ENCODE peak calls at places on chromosomes 16 and 17, in eight cellular contexts. O is stimulated activated CD4-positive, alpha-beta T cell treated with anti-CD3 and anti-CD28 coated beads, TNF-alpha, amount 100 ng/mL, for 48 hours; G is activated naive CD4-positive, alpha-beta T cell treated with Interleukin-2 at 50 U/mL for 16 hours; F is NCI-H69; N is GOT3; E is C1 segment of cervical spinal cord; J is HFF-Myc; M is bronchial epithelial cell. I is an unnamed sample.

GRCh38 chr17:45733781-45734180 is 50.3 kb upstream of the CRHR1 start:
- DNase-seq in F (no peak), J (no peak), E (no peak), G (no peak), O (no peak), M (no peak), N (no peak), I (no peak)

GRCh38 chr17:35560703-35561102 is at the start of gene SLFN14:
- DNase-seq in M (no peak), E (no peak), N (no peak), F (no peak), J (no peak), G (no peak), O (no peak), I (peak; percentile 96)

GRCh38 chr16:73116576-73116975 is 68.6 kb upstream of the ZFHX3 start:
- DNase-seq in M (no peak), O (no peak), E (no peak), J (no peak), N (no peak), G (no peak), F (no peak), I (no peak)

GRCh38 chr16:49464093-49464492 is 90.5 kb downstream of the C16orf78 start:
- DNase-seq in O (no peak), G (no peak), E (no peak), J (no peak), N (no peak), F (no peak), M (no peak), I (no peak)

GRCh38 chr16:66569827-66570405 is 3.7 kb downstream of the CMTM1 start:
- DNase-seq in O (no peak), E (no peak), G (no peak), J (no peak), F (no peak), M (peak; percentile 84), N (no peak), I (no peak)

GRCh38 chr17:42071810-42072209 is 21.4 kb upstream of the C17orf113 start:
- DNase-seq in F (peak; percentile 39), N (no peak), E (no peak), G (no peak), O (no peak), J (no peak), M (no peak), I (no peak)

GRCh38 chr16:77336637-77337036 is 98.2 kb downstream of the ADAMTS18 start:
- DNase-seq in M (no peak), N (no peak), G (no peak), E (no peak), O (no peak), J (no peak), F (peak; percentile 69), I (no peak)

GRCh38 chr17:77375526-77375916 is 234.8 kb downstream of the SEC14L1 start:
- DNase-seq in J (no peak), E (no peak), O (no peak), F (peak; percentile 78), M (no peak), G (no peak), N (no peak), I (no peak)

GRCh38 chr17:31875081-31875480 is 16.0 kb upstream of the COPRS start:
- DNase-seq in G (no peak), E (no peak), M (no peak), F (no peak), N (no peak), J (no peak), O (no peak), I (no peak)

GRCh38 chr17:234163-235047 is 53.0 kb upstream of the DOC2B start:
- DNase-seq in O (no peak), F (no peak), N (no peak), G (no peak), E (no peak), M (no peak), J (no peak), I (no peak)

GRCh38 chr17:76370261-76370993 is 14.0 kb upstream of the SPHK1 start:
- DNase-seq in E (no peak), N (peak; percentile 56), J (peak; percentile 90), F (no peak), G (no peak), M (peak; percentile 93), O (no peak), I (no peak)

GRCh38 chr16:87172632-87173031 is 144.6 kb downstream of the C16orf95 start:
- DNase-seq in G (no peak), N (no peak), E (no peak), O (no peak), J (no peak), M (no peak), F (no peak), I (no peak)

GRCh38 chr17:50272711-50273653 is 1.3 kb upstream of the TMEM92 start:
- DNase-seq in E (peak; percentile 24), J (no peak), F (peak; percentile 71), O (no peak), N (no peak), M (no peak), G (peak; percentile 57), I (no peak)

GRCh38 chr17:50055055-50055425 is 870 bp upstream of the ITGA3 start:
- DNase-seq in O (no peak), N (no peak), G (peak; percentile 25), F (peak; percentile 95), J (no peak), M (peak; percentile 91), E (no peak), I (no peak)

GRCh38 chr17:66215529-66215911 is 13.7 kb downstream of the APOH start:
- DNase-seq in G (no peak), E (no peak), O (no peak), M (no peak), N (no peak), F (no peak), J (no peak), I (no peak)

GRCh38 chr17:6556121-6557039 is at the start of gene PITPNM3:
- DNase-seq in F (peak; percentile 22), G (no peak), E (no peak), O (no peak), M (no peak), N (no peak), J (no peak), I (no peak)

GRCh38 chr16:85847681-85848601 is 48.4 kb downstream of the COX4I1 start:
- DNase-seq in F (no peak), M (peak; percentile 12), O (no peak), J (no peak), E (no peak), N (no peak), G (no peak), I (no peak)

GRCh38 chr17:20989481-20989880 is 53.3 kb downstream of the USP22 start:
- DNase-seq in N (no peak), G (no peak), E (no peak), F (no peak), O (no peak), J (no peak), M (no peak), I (no peak)

GRCh38 chr17:5931611-5932010 is 138.6 kb upstream of the WSCD1 start:
- DNase-seq in G (no peak), J (no peak), E (peak; percentile 18), M (no peak), O (no peak), F (peak; percentile 85), N (no peak), I (no peak)

GRCh38 chr17:45246338-45246737 is 15.6 kb downstream of the SPATA32 start:
- DNase-seq in J (no peak), F (no peak), N (no peak), O (no peak), G (no peak), E (no peak), M (no peak), I (no peak)

GRCh38 chr17:76747716-76748360 is 9.9 kb downstream of the MFSD11 start:
- DNase-seq in J (no peak), E (no peak), O (no peak), M (no peak), G (no peak), N (no peak), F (no peak), I (no peak)

GRCh38 chr17:67238976-67239375 is 6.0 kb downstream of the HELZ start:
- DNase-seq in M (no peak), J (no peak), E (no peak), O (no peak), N (no peak), G (no peak), F (no peak), I (no peak)

GRCh38 chr16:69166946-69167930 is 19.7 kb upstream of the SNTB2 start:
- DNase-seq in G (no peak), M (peak; percentile 59), J (no peak), E (no peak), F (no peak), O (no peak), N (no peak), I (no peak)

I was measured in CMK.